ENCODE peak calls at places on chromosomes 13 and 19, in ten cellular contexts. H is NCI-H2081 treated with DMSO at 0.1 percent for 48 hours, N is T-helper 1 cell, C is amniotic stem cell, B is hippocampal formation, W is H54, I is left lung, M is GM12865, F is activated T-cell treated with anti-CD3 and anti-CD28 coated beads for 48 hours, Y is body of pancreas. V is an unnamed sample.

GRCh38 chr13:49020940-49021548 is 45.3 kb downstream of the FNDC3A start:
- DNase-seq in Y (no peak), N (no peak), M (no peak), W (no peak), B (no peak), I (no peak), C (no peak), F (no peak), H (no peak), V (no peak)

GRCh38 chr19:45632468-45633196 is 6.6 kb downstream of the EML2 start:
- DNase-seq in Y (peak), M (peak), C (peak), H (no peak), I (peak), F (peak), B (peak), N (no peak), W (peak), V (peak)

GRCh38 chr13:41981961-41982723 is 21.2 kb upstream of the VWA8 start:
- DNase-seq in B (no peak), I (no peak), C (no peak), W (no peak), Y (no peak), N (no peak), M (no peak), H (no peak), F (no peak), V (no peak)

GRCh38 chr13:91200486-91200885 is 147.0 kb upstream of the MIR17HG start:
- DNase-seq in B (no peak), H (no peak), W (no peak), I (no peak), M (no peak), Y (no peak), N (no peak), F (no peak), C (no peak), V (no peak)

GRCh38 chr19:51726049-51726448 is 2.3 kb upstream of the HAS1 start:
- DNase-seq in F (no peak), M (no peak), Y (no peak), B (peak), N (no peak), H (no peak), W (no peak), I (no peak), C (peak), V (no peak)

GRCh38 chr13:40139896-40140520 is 484.5 kb downstream of the COG6 start:
- DNase-seq in F (no peak), I (no peak), W (no peak), N (no peak), H (no peak), Y (no peak), M (no peak), B (no peak), C (no peak), V (no peak)

GRCh38 chr13:91946498-91947070 is 548.2 kb downstream of the GPC5 start:
- DNase-seq in W (no peak), B (no peak), N (no peak), I (no peak), C (no peak), F (no peak), H (no peak), Y (peak), M (peak), V (no peak)

GRCh38 chr19:46919324-46919723 is 58.5 kb downstream of the ARHGAP35 start:
- DNase-seq in H (no peak), C (no peak), B (no peak), I (no peak), F (peak), Y (no peak), N (no peak), W (no peak), M (no peak), V (no peak)

GRCh38 chr13:32407854-32408253 is 20.1 kb downstream of the N4BP2L1 start:
- DNase-seq in I (no peak), W (no peak), F (no peak), Y (no peak), M (peak), N (no peak), C (no peak), B (no peak), H (no peak), V (no peak)

GRCh38 chr13:62375653-62376052 is 960.0 kb upstream of the PCDH20 start:
- DNase-seq in I (no peak), H (no peak), F (no peak), W (no peak), N (no peak), B (no peak), Y (no peak), C (no peak), M (no peak), V (no peak)

GRCh38 chr13:44278164-44278563 is 95.5 kb upstream of the SERP2 start:
- DNase-seq in C (no peak), I (no peak), W (no peak), Y (no peak), F (no peak), H (no peak), M (peak), B (no peak), N (no peak), V (no peak)

GRCh38 chr13:87398047-87398446 is 273.1 kb upstream of the SLITRK5 start:
- DNase-seq in B (no peak), M (no peak), C (no peak), F (no peak), I (no peak), W (no peak), Y (no peak), H (no peak), N (no peak), V (no peak)

GRCh38 chr19:6212403-6213265 is 67.1 kb downstream of the MLLT1 start:
- DNase-seq in W (no peak), C (no peak), F (no peak), N (no peak), Y (no peak), H (no peak), M (no peak), B (no peak), I (peak), V (no peak)

V was measured in HCT116.